ENCODE peak calls at places on chromosomes 11 and 22, in seven cellular contexts. F is uterus; L is CD8-positive, alpha-beta T cell; A is cardiac muscle cell; E is adrenal gland; U is esophagus squamous epithelium; C is psoas muscle. S is an unnamed sample.

GRCh38 chr22:24270556-24271405 is at the start of gene SPECC1L:
- DNase-seq in F (peak; percentile 95), L (peak; percentile 91), A (peak; percentile 94), E (peak; percentile 96), U (peak; percentile 59), C (peak; percentile 97), S (peak; percentile 97)

GRCh38 chr11:119474682-119475596 is 52.0 kb upstream of the THY1 start:
- DNase-seq in F (peak; percentile 71), L (peak; percentile 54), A (peak; percentile 77), E (peak; percentile 92), U (no peak), C (peak; percentile 62), S (peak; percentile 71)

GRCh38 chr11:113160652-113161051 is 153.7 kb upstream of the TTC12 start:
- DNase-seq in F (no peak), L (no peak), A (no peak), E (no peak), U (no peak), C (no peak), S (no peak)

GRCh38 chr11:65113361-65113756 is 1.7 kb downstream of the TM7SF2 start:
- DNase-seq in F (no peak), L (no peak), A (no peak), E (peak; percentile 63), U (no peak), C (no peak), S (peak; percentile 57)

GRCh38 chr11:115180272-115180671 is 323.9 kb downstream of the CADM1 start:
- DNase-seq in F (no peak), L (no peak), A (no peak), E (no peak), U (no peak), C (no peak), S (no peak)

GRCh38 chr22:46742576-46743221 is 4.6 kb upstream of the CERK start:
- DNase-seq in F (no peak), L (no peak), A (no peak), E (no peak), U (no peak), C (no peak), S (no peak)

GRCh38 chr11:111978028-111978771 is 41.1 kb downstream of the DIXDC1 start:
- DNase-seq in F (peak; percentile 73), L (no peak), A (peak; percentile 85), E (peak; percentile 72), U (no peak), C (peak; percentile 35), S (peak; percentile 22)

GRCh38 chr11:116772443-116773202 is at the start of gene BUD13:
- DNase-seq in F (peak; percentile 91), L (peak; percentile 96), A (peak; percentile 92), E (peak; percentile 88), U (peak; percentile 56), C (peak; percentile 92), S (peak; percentile 89)

GRCh38 chr11:1504164-1504563 is 17.6 kb upstream of the MOB2 start:
- DNase-seq in F (no peak), L (no peak), A (no peak), E (no peak), U (no peak), C (no peak), S (no peak)

GRCh38 chr22:19997561-19998231 is 18.9 kb downstream of the ARVCF start:
- DNase-seq in F (no peak), L (no peak), A (no peak), E (no peak), U (no peak), C (peak; percentile 11), S (no peak)

GRCh38 chr22:19793656-19794310 is 33.2 kb downstream of the TBX1 start:
- DNase-seq in F (no peak), L (no peak), A (no peak), E (no peak), U (no peak), C (no peak), S (no peak)

GRCh38 chr11:12467610-12468009 is 90.2 kb downstream of the PARVA start:
- DNase-seq in F (no peak), L (no peak), A (no peak), E (no peak), U (no peak), C (no peak), S (no peak)

GRCh38 chr11:85805387-85805786 is 5.6 kb downstream of the SYTL2 start:
- DNase-seq in F (no peak), L (no peak), A (no peak), E (no peak), U (no peak), C (no peak), S (no peak)

GRCh38 chr11:132072880-132073213 is 702.4 kb downstream of the NTM start:
- DNase-seq in F (no peak), L (no peak), A (no peak), E (no peak), U (no peak), C (no peak), S (no peak)

GRCh38 chr11:102767800-102768199 is 12.6 kb downstream of the MMP10 start:
- DNase-seq in F (no peak), L (no peak), A (no peak), E (no peak), U (no peak), C (no peak), S (no peak)

GRCh38 chr11:60905047-60905446 is 1.3 kb downstream of the PRPF19 start:
- DNase-seq in F (no peak), L (no peak), A (no peak), E (no peak), U (no peak), C (no peak), S (no peak)

GRCh38 chr11:62921201-62921572 is at the start of gene CHRM1:
- DNase-seq in F (no peak), L (no peak), A (no peak), E (no peak), U (no peak), C (no peak), S (peak; percentile 48)
- H3K4me3 ChIP-seq in F (no peak within 1 kb of the TSS), L (no peak within 1 kb of the TSS), A (no peak within 1 kb of the TSS), E (no peak within 1 kb of the TSS), U (no peak within 1 kb of the TSS), C (no peak within 1 kb of the TSS), S (no peak within 1 kb of the TSS)

GRCh38 chr11:94655291-94655690 is 88.1 kb downstream of the PIWIL4 start:
- DNase-seq in F (no peak), L (no peak), A (no peak), E (no peak), U (no peak), C (no peak), S (no peak)
- H3K27ac ChIP-seq in F (no peak overlapping the region), L (no peak overlapping the region), A (no peak overlapping the region), E (no peak overlapping the region), U (no peak overlapping the region), C (no peak overlapping the region), S (no peak overlapping the region)

DNA sequence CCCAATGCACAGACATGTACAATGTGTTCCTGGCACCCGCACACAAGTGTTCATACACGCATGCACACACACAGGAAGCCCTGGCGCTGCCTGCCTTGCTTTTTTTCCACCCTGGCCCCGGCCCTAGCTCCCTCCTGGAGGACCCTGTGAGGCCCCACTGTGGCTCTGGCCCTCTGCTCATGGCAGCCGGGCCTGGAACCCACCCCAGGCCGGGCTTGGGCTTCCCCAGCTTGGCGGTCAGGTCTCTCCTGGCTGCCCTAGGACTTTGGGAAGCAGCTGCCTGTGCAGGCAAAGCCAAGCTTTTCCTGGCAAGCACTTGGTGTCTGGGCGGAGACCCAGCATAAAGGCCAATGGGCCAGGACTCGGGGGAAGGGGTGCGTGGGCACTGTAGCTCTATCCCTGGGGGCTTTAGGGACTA is 30.5 kb downstream of the CD82 start:
- DNase-seq in F (peak; percentile 70), L (no peak), A (no peak), E (peak; percentile 43), U (no peak), C (peak; percentile 74), S (no peak)
- H3K4me1 ChIP-seq in F (no peaks in the 10 kb centered on the region), L (peaks cover 32% of the 10 kb centered on the region), A (peaks cover 17% of the 10 kb centered on the region), E (no peaks in the 10 kb centered on the region), U (peaks cover 70% of the 10 kb centered on the region), C (peaks cover 56% of the 10 kb centered on the region), S (peaks cover 10% of the 10 kb centered on the region)

DNA sequence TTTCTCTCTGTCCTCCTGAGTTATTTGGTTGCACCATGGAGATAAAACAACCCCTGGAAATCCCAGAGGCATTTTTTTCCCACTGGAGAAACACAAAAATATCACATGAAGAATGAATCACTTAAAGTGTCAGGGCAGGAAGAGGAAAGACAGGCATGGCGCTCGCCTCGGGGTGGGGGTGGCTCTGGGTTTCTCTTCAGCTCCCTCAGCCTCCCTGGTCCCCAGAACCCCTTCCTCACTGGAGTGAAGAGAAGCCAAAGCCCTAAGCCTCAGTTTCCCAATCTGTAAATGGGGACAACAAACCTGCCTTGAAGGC is 938 bp downstream of the SHISAL1 start:
- DNase-seq in F (no peak), L (no peak), A (no peak), E (no peak), U (no peak), C (no peak), S (no peak)
- H3K4me3 ChIP-seq in F (peak overlapping the region; percentile 48), L (no peak overlapping the region), A (no peak overlapping the region), E (no peak overlapping the region), U (no peak overlapping the region), C (no peak overlapping the region), S (no peak overlapping the region)

GRCh38 chr11:91794146-91794545 is 430.5 kb upstream of the FAT3 start:
- DNase-seq in F (no peak), L (no peak), A (no peak), E (no peak), U (no peak), C (no peak), S (no peak)
- H3K27ac ChIP-seq in F (no peak overlapping the region), L (no peak overlapping the region), A (no peak overlapping the region), E (no peak overlapping the region), U (no peak overlapping the region), C (no peak overlapping the region), S (no peak overlapping the region)

GRCh38 chr11:57776101-57776511 is 14.5 kb downstream of the CTNND1 start:
- DNase-seq in F (no peak), L (no peak), A (peak; percentile 80), E (no peak), U (no peak), C (no peak), S (no peak)
- H3K4me1 ChIP-seq in F (peaks cover 33% of the 10 kb centered on the region), L (peaks cover 10% of the 10 kb centered on the region), A (peaks cover 73% of the 10 kb centered on the region), E (peaks cover 91% of the 10 kb centered on the region), U (peaks cover 100% of the 10 kb centered on the region), C (peaks cover 88% of the 10 kb centered on the region), S (peaks cover 93% of the 10 kb centered on the region)